ENCODE peak calls at places on chromosomes 1 and 21, in six cellular contexts. J is breast epithelium; U is lower leg skin; A is NT2/D1; Q is endodermal cell; V is CD4-positive, alpha-beta memory T cell. G is an unnamed sample.

GRCh38 chr1:19448491-19449439 is 36.6 kb downstream of the CAPZB start:
- DNase-seq in V (no peak), A (no peak), Q (peak), U (peak), J (no peak), G (no peak)

GRCh38 chr1:156925154-156926010 is 5.0 kb downstream of the LRRC71 start:
- DNase-seq in A (no peak), J (no peak), Q (no peak), V (no peak), U (no peak), G (no peak)

GRCh38 chr1:158203693-158204457 is 23.2 kb downstream of the CD1D start:
- DNase-seq in A (peak), V (peak), U (no peak), Q (peak), J (no peak), G (peak)

GRCh38 chr1:177511036-177511435 is 340.3 kb downstream of the BRINP2 start:
- DNase-seq in V (no peak), A (no peak), U (no peak), J (no peak), Q (no peak), G (no peak)

GRCh38 chr1:109787211-109787844 is 23.6 kb upstream of the EPS8L3 start:
- DNase-seq in V (no peak), Q (peak), A (no peak), U (peak), J (no peak), G (no peak)

GRCh38 chr21:36704958-36705678 is 6.2 kb downstream of the SIM2 start:
- DNase-seq in Q (peak), A (no peak), U (peak), V (no peak), J (no peak), G (no peak)

GRCh38 chr1:203572134-203572625 is 54.5 kb upstream of the ATP2B4 start:
- DNase-seq in A (peak), Q (peak), V (no peak), U (no peak), J (no peak), G (no peak)

GRCh38 chr1:178057863-178058576 is 35.9 kb upstream of the RASAL2 start:
- DNase-seq in J (no peak), A (peak), Q (peak), U (no peak), V (no peak), G (no peak)

GRCh38 chr1:176029155-176029554 is 177.9 kb downstream of the COP1 start:
- DNase-seq in A (no peak), U (no peak), V (no peak), J (no peak), Q (no peak), G (no peak)

GRCh38 chr21:38505654-38506523 is 7.6 kb upstream of the ERG start:
- DNase-seq in U (no peak), J (no peak), V (no peak), Q (peak), A (peak), G (peak)

GRCh38 chr1:200638073-200638472 is 17.5 kb upstream of the KIF14 start:
- DNase-seq in Q (no peak), J (no peak), V (no peak), U (no peak), A (no peak), G (no peak)

GRCh38 chr1:27029517-27029916 is 16.9 kb upstream of the TENT5B start:
- DNase-seq in A (no peak), J (no peak), Q (no peak), V (no peak), U (no peak), G (no peak)

GRCh38 chr1:152580433-152580832 is at the start of gene LCE3D:
- DNase-seq in V (no peak), Q (no peak), A (no peak), U (no peak), J (no peak), G (no peak)

GRCh38 chr1:215181518-215181917 is 99.0 kb downstream of the KCNK2 start:
- DNase-seq in V (no peak), Q (peak), U (no peak), A (no peak), J (no peak), G (no peak)

GRCh38 chr1:47572731-47573505 is 135.1 kb downstream of the FOXD2 start:
- DNase-seq in A (peak), U (no peak), J (no peak), V (no peak), Q (peak), G (no peak)

GRCh38 chr1:181350146-181350545 is 133.2 kb upstream of the CACNA1E start:
- DNase-seq in V (no peak), Q (peak), J (no peak), A (no peak), U (peak), G (no peak)

GRCh38 chr1:61981870-61982660 is 212.6 kb upstream of the L1TD1 start:
- DNase-seq in Q (no peak), A (no peak), U (no peak), V (no peak), J (no peak), G (no peak)

GRCh38 chr21:29022141-29022540 is 2.3 kb upstream of the USP16 start:
- DNase-seq in V (peak), J (no peak), A (no peak), U (no peak), Q (no peak), G (no peak)

GRCh38 chr1:101142244-101142643 is 94.6 kb upstream of the S1PR1 start:
- DNase-seq in Q (no peak), A (no peak), J (no peak), U (no peak), V (no peak), G (no peak)

GRCh38 chr1:101140041-101140718 is 96.6 kb upstream of the S1PR1 start:
- DNase-seq in J (no peak), A (no peak), Q (no peak), V (no peak), U (no peak), G (no peak)

GRCh38 chr1:101136739-101137138 is 100.1 kb upstream of the S1PR1 start:
- DNase-seq in V (peak), J (no peak), Q (no peak), U (no peak), A (no peak), G (no peak)

GRCh38 chr1:101137144-101138126 is 99.4 kb upstream of the S1PR1 start:
- DNase-seq in U (no peak), A (no peak), Q (no peak), J (no peak), V (peak), G (no peak)

DNA sequence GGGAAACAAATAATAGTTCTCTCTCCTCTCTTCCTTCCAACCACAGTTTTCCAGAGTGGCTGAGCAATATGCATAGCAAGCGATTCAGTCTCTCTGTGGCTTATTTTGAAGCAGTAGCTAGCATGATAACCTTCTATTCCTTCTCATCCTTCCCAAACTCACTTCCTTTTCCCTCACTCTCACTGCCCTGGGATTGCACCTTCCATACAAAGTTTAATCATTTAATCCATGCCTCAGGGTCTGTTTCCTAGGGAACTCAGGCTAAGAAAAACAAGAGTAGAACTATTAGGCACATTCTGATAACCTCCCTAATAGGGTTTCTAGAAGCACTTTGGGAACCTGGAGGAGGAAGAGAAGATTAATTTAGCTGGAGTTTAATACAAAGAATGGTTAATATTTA is 97.7 kb upstream of the S1PR1 start:
- DNase-seq in J (no peak), A (no peak), U (no peak), Q (no peak), V (no peak), G (no peak)
- H3K4me3 ChIP-seq in J (no peak), A (no peak), U (no peak), Q (no peak), V (no peak), G (no peak)

DNA sequence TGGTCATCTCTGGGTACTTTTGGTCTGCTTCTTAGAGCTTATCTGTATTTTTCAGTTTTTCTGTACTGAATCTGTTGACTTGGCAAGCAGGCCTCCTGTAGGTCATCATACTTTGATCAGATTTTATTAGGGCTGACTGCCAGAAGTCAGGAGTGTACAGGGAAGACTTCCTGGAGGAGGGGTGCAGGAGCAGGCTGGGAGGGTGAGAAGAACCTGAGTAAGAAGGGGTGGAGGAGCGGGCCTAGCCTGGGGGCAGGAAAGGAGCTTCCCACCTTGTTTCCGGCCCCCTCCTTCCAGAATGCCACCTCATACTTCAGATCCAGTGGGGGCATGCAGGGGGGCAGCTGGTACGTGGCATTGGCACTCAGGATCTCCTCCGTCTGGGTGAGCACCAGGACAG is 18.3 kb upstream of the IL22RA1 start:
- DNase-seq in J (no peak), Q (no peak), U (no peak), V (no peak), A (no peak), G (no peak)
- H3K4me3 ChIP-seq in J (no peak), Q (no peak), U (no peak), V (no peak), A (no peak), G (no peak)

GRCh38 chr1:111516008-111516535 is 12.6 kb upstream of the ADORA3 start:
- DNase-seq in U (no peak), V (peak), A (peak), J (no peak), Q (peak), G (peak)
- H3K4me3 ChIP-seq in U (no peak), V (no peak), A (peak), J (peak), Q (no peak), G (no peak)

GRCh38 chr1:179541774-179542173 is 34.0 kb downstream of the NPHS2 start:
- DNase-seq in Q (no peak), A (no peak), V (no peak), J (no peak), U (no peak), G (no peak)
- H3K4me3 ChIP-seq in Q (no peak), A (no peak), V (no peak), J (no peak), U (no peak), G (no peak)

GRCh38 chr1:23889074-23889473 is 21.0 kb upstream of the FUCA1 start:
- DNase-seq in V (no peak), J (no peak), U (no peak), A (no peak), Q (no peak), G (no peak)
- H3K4me3 ChIP-seq in V (no peak), J (no peak), U (no peak), A (no peak), Q (no peak), G (no peak)

GRCh38 chr1:202007703-202008489 is 2.5 kb upstream of the ELF3 start:
- DNase-seq in U (no peak), Q (peak), V (no peak), J (peak), A (no peak), G (no peak)

GRCh38 chr1:202011994-202012393 is 1.6 kb downstream of the ELF3 start:
- DNase-seq in Q (no peak), J (no peak), A (no peak), U (no peak), V (no peak), G (no peak)

GRCh38 chr1:202009326-202010031 is 908 bp upstream of the ELF3 start:
- DNase-seq in A (peak), U (no peak), V (peak), Q (peak), J (peak), G (peak)

GRCh38 chr1:202012544-202013478 is 2.4 kb downstream of the ELF3 start:
- DNase-seq in Q (no peak), J (no peak), A (no peak), V (no peak), U (no peak), G (no peak)

DNA sequence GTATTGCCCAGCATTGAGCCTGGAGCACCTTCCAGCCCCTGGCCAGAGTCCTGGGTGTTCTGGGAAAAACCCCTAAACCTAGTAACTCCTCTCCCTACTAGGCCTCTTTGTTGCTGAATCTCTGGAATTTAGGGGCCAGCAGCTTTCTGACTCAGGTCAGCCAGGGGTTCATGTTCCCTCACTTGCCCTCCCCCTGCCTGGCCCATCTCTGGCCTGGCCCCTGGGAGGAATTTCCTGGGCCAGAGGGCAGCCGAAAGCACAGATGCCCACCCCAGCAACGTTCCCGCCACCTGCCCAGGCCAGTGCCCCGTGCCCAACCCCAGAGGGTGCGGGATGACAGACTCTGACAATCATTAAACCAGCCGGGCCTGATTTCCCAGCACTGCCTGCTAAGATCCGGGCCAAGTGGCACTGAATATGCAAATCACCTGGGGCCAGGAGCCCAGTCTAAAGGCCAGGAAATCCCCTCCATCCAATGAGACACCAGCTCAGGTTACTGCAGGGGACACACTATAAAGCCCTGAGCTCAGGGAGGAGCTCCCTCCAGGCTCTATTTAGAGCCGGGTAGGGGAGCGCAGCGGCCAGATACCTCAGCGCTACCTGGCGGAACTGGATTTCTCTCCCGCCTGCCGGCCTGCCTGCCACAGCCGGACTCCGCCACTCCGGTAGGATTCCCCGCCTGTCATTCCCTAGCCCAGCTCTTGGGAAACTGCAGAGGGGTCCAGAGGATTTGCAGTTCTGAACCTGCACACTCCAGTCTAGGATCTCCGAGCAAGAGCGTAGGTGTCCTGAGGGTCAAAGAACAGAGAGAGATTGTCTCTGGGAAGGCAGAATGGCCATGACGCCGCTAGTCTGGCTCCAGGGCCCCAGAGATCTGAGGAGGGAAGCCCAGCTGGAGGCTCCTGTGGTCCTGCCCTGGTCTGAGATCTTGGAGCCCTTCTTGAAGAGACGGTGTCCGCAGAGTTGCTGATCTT is at the start of gene ELF3:
- DNase-seq in U (peak), V (no peak), A (peak), Q (peak), J (peak), G (no peak)
- H3K4me3 ChIP-seq in U (no peak), V (no peak), A (peak), Q (peak), J (no peak), G (no peak)

GRCh38 chr1:112509660-112510178 is 954 bp downstream of the WNT2B start:
- DNase-seq in A (no peak), U (no peak), J (no peak), V (no peak), Q (no peak), G (no peak)

GRCh38 chr1:112508242-112509004 is at the start of gene WNT2B:
- DNase-seq in J (no peak), Q (peak), U (no peak), A (no peak), V (peak), G (peak)

GRCh38 chr1:112510340-112510739 is 1.6 kb downstream of the WNT2B start:
- DNase-seq in J (no peak), A (no peak), V (no peak), U (no peak), Q (peak), G (no peak)

GRCh38 chr1:112507896-112508241 is 896 bp upstream of the WNT2B start:
- DNase-seq in A (no peak), U (no peak), Q (peak), J (no peak), V (peak), G (no peak)

GRCh38 chr1:112509005-112509659 is 367 bp downstream of the WNT2B start:
- DNase-seq in Q (peak), A (no peak), V (peak), J (no peak), U (no peak), G (no peak)
- H3K4me3 ChIP-seq in Q (peak), A (peak), V (peak), J (peak), U (peak), G (peak)

DNA sequence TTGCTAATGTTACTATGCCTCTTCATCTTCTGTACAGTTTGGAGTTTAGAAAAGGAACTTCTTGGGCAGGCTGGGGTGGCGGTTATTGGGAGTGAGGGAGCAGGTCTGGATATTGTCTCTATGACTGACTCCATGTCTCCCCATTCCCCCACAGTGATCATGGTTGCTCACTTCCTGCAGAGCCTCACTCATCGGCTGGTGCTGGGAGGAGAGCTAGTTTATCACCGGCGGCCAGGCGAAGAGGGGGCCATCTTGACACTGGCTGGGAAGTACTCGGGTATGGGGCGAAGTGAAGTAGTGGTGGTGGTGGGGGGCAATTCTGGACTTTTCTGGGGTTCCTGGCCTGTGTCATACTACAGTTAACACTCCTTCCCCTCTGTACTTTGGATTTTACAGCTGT is 2.2 kb downstream of the TOMM40L start:
- DNase-seq in Q (no peak), V (no peak), J (no peak), U (no peak), A (no peak), G (no peak)
- H3K4me3 ChIP-seq in Q (no peak), V (no peak), J (no peak), U (no peak), A (no peak), G (peak)

DNA sequence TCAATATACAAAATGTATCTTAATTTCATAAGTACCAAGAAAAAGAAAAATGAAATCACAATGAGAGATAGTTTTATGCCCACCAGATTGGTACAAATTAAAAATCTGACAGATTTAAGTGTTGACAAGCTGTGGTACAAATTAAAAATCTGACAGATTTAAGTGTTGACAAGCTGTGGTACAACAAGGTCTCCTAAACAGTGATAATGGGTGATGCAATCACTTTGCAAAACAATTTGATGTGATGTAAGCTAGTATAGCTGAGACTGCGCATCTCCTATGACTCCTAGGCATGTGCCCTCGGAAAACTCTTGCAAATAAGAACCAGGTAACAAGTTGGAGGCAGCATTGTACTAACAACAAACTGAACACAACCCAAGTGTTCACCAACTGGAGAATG is 100.6 kb downstream of the LPAR3 start:
- DNase-seq in J (no peak), U (no peak), A (no peak), Q (no peak), V (no peak), G (no peak)
- H3K4me3 ChIP-seq in J (no peak), U (no peak), A (no peak), Q (no peak), V (no peak), G (no peak)

DNA sequence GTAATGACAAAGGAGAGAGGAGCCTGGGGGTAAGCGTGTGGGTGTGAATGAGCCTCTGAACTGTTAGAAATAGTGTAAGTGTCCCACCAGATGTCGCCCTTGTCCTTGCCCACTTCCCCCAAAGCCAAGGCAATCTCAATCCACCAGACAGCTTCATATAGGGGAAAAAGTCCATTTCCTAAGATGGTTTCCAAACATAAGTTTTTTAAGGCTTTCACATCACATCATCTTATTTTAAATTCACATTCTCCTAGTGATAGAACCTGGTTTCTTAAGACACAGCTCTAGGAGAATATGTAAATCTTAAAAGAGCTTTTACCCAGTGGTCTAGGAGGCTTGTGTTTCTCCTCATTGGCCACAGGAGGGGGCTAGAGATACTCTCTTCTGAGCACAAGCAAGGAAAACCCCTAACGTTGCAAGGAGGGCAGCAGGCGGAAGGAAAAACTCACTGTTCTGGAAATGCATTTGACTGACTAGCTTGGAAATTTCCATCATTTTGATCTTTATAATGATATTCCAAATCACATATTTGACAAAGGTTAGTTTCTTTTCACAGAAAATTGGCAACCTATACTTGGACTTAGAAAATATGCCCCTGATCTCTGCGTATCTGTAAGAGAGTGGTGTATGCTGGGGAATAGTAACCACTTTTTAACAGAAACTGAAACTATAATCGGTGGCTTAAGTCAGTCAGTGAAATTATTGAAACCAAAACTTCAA is 51.9 kb upstream of the LPAR3 start:
- DNase-seq in A (peak), V (peak), J (no peak), Q (peak), U (no peak), G (peak)
- H3K4me3 ChIP-seq in A (no peak), V (peak), J (peak), Q (no peak), U (no peak), G (peak)

G was measured in Jurkat, Clone E6-1.